ENCODE peak calls at places on chromosomes 3 and 15, in nine cellular contexts. One of them, this sample, is unnamed.

GRCh38 chr15:55993804-55994539 is 560 bp upstream of the NEDD4 start:
- DNase-seq in AG04449: no peak
- DNase-seq in thoracic aorta: no peak
- DNase-seq in fibroblast of lung: peak; percentile 73
- DNase-seq in cardiac muscle cell: peak; percentile 66
- DNase-seq in right atrium auricular region: peak; percentile 60
- DNase-seq in HCT116: peak; percentile 21
- DNase-seq in upper lobe of left lung: no peak
- DNase-seq in astrocyte: peak; percentile 63
- DNase-seq in this sample: peak; percentile 81

GRCh38 chr15:101499863-101500713 is 10.6 kb upstream of the PCSK6 start:
- DNase-seq in fibroblast of lung: no peak
- DNase-seq in upper lobe of left lung: no peak
- DNase-seq in astrocyte: no peak
- DNase-seq in cardiac muscle cell: no peak
- DNase-seq in AG04449: no peak
- DNase-seq in thoracic aorta: no peak
- DNase-seq in right atrium auricular region: no peak
- DNase-seq in HCT116: no peak
- DNase-seq in this sample: no peak

GRCh38 chr15:87942316-87942715 is 314.2 kb downstream of the NTRK3 start:
- DNase-seq in upper lobe of left lung: no peak
- DNase-seq in thoracic aorta: no peak
- DNase-seq in cardiac muscle cell: no peak
- DNase-seq in astrocyte: no peak
- DNase-seq in right atrium auricular region: no peak
- DNase-seq in AG04449: no peak
- DNase-seq in fibroblast of lung: no peak
- DNase-seq in HCT116: no peak
- DNase-seq in this sample: no peak

GRCh38 chr3:134904333-134904771 is 109.3 kb downstream of the EPHB1 start:
- DNase-seq in thoracic aorta: no peak
- DNase-seq in astrocyte: no peak
- DNase-seq in cardiac muscle cell: no peak
- DNase-seq in AG04449: no peak
- DNase-seq in HCT116: no peak
- DNase-seq in fibroblast of lung: peak; percentile 36
- DNase-seq in upper lobe of left lung: no peak
- DNase-seq in right atrium auricular region: no peak
- DNase-seq in this sample: no peak

GRCh38 chr3:45153658-45154437 is 7.7 kb upstream of the CDCP1 start:
- DNase-seq in thoracic aorta: no peak
- DNase-seq in astrocyte: peak; percentile 79
- DNase-seq in HCT116: no peak
- DNase-seq in fibroblast of lung: peak; percentile 86
- DNase-seq in AG04449: no peak
- DNase-seq in right atrium auricular region: no peak
- DNase-seq in upper lobe of left lung: no peak
- DNase-seq in cardiac muscle cell: peak; percentile 75
- DNase-seq in this sample: no peak

GRCh38 chr3:177478170-177478859 is 281.0 kb upstream of the TBL1XR1 start:
- DNase-seq in thoracic aorta: peak; percentile 21
- DNase-seq in AG04449: peak; percentile 100
- DNase-seq in HCT116: peak; percentile 56
- DNase-seq in fibroblast of lung: peak; percentile 100
- DNase-seq in astrocyte: peak; percentile 100
- DNase-seq in right atrium auricular region: peak; percentile 71
- DNase-seq in cardiac muscle cell: peak; percentile 99
- DNase-seq in upper lobe of left lung: peak; percentile 65
- DNase-seq in this sample: peak; percentile 98

GRCh38 chr3:154135511-154136173 is 14.5 kb downstream of the ARHGEF26 start:
- DNase-seq in cardiac muscle cell: peak; percentile 15
- DNase-seq in thoracic aorta: no peak
- DNase-seq in astrocyte: no peak
- DNase-seq in fibroblast of lung: no peak
- DNase-seq in right atrium auricular region: no peak
- DNase-seq in HCT116: no peak
- DNase-seq in upper lobe of left lung: no peak
- DNase-seq in AG04449: no peak
- DNase-seq in this sample: no peak

GRCh38 chr15:55235637-55236036 is 38.9 kb upstream of the RSL24D1 start:
- DNase-seq in fibroblast of lung: no peak
- DNase-seq in AG04449: no peak
- DNase-seq in HCT116: no peak
- DNase-seq in thoracic aorta: no peak
- DNase-seq in cardiac muscle cell: no peak
- DNase-seq in upper lobe of left lung: no peak
- DNase-seq in astrocyte: no peak
- DNase-seq in right atrium auricular region: no peak
- DNase-seq in this sample: no peak

GRCh38 chr3:108835101-108835500 is 12.5 kb downstream of the TRAT1 start:
- DNase-seq in thoracic aorta: no peak
- DNase-seq in fibroblast of lung: no peak
- DNase-seq in upper lobe of left lung: no peak
- DNase-seq in AG04449: no peak
- DNase-seq in astrocyte: no peak
- DNase-seq in cardiac muscle cell: no peak
- DNase-seq in right atrium auricular region: no peak
- DNase-seq in HCT116: no peak
- DNase-seq in this sample: peak; percentile 49

GRCh38 chr3:11600501-11601282 is 43.0 kb downstream of the VGLL4 start:
- DNase-seq in AG04449: peak; percentile 99
- DNase-seq in astrocyte: peak; percentile 100
- DNase-seq in fibroblast of lung: peak; percentile 100
- DNase-seq in upper lobe of left lung: no peak
- DNase-seq in cardiac muscle cell: peak; percentile 98
- DNase-seq in thoracic aorta: peak; percentile 72
- DNase-seq in HCT116: peak; percentile 61
- DNase-seq in right atrium auricular region: peak; percentile 92
- DNase-seq in this sample: peak; percentile 99

GRCh38 chr3:81958967-81959625 is 197.7 kb upstream of the GBE1 start:
- DNase-seq in right atrium auricular region: no peak
- DNase-seq in upper lobe of left lung: no peak
- DNase-seq in HCT116: no peak
- DNase-seq in cardiac muscle cell: peak; percentile 11
- DNase-seq in thoracic aorta: no peak
- DNase-seq in AG04449: peak; percentile 3
- DNase-seq in astrocyte: peak; percentile 37
- DNase-seq in fibroblast of lung: peak; percentile 50
- DNase-seq in this sample: no peak

GRCh38 chr15:41494190-41494921 is 682 bp downstream of the ITPKA start:
- DNase-seq in upper lobe of left lung: no peak
- DNase-seq in AG04449: no peak
- DNase-seq in astrocyte: no peak
- DNase-seq in thoracic aorta: no peak
- DNase-seq in HCT116: no peak
- DNase-seq in right atrium auricular region: no peak
- DNase-seq in fibroblast of lung: no peak
- DNase-seq in cardiac muscle cell: no peak
- DNase-seq in this sample: no peak

GRCh38 chr3:197050511-197050910 is 20.9 kb upstream of the MELTF start:
- DNase-seq in fibroblast of lung: no peak
- DNase-seq in right atrium auricular region: no peak
- DNase-seq in HCT116: no peak
- DNase-seq in thoracic aorta: no peak
- DNase-seq in AG04449: no peak
- DNase-seq in astrocyte: no peak
- DNase-seq in upper lobe of left lung: no peak
- DNase-seq in cardiac muscle cell: no peak
- DNase-seq in this sample: no peak

GRCh38 chr3:197478746-197479668 is 76.8 kb downstream of the BDH1 start:
- DNase-seq in right atrium auricular region: no peak
- DNase-seq in thoracic aorta: no peak
- DNase-seq in cardiac muscle cell: no peak
- DNase-seq in HCT116: no peak
- DNase-seq in astrocyte: peak; percentile 68
- DNase-seq in AG04449: no peak
- DNase-seq in fibroblast of lung: peak; percentile 72
- DNase-seq in upper lobe of left lung: no peak
- DNase-seq in this sample: peak; percentile 95

GRCh38 chr15:41928637-41929620 is 35.1 kb upstream of the SPTBN5 start:
- DNase-seq in right atrium auricular region: no peak
- DNase-seq in fibroblast of lung: no peak
- DNase-seq in cardiac muscle cell: no peak
- DNase-seq in upper lobe of left lung: peak; percentile 42
- DNase-seq in astrocyte: no peak
- DNase-seq in AG04449: no peak
- DNase-seq in thoracic aorta: no peak
- DNase-seq in HCT116: no peak
- DNase-seq in this sample: no peak

GRCh38 chr3:196219194-196219969 is 3.0 kb downstream of the SLC51A start:
- DNase-seq in thoracic aorta: peak; percentile 30
- DNase-seq in right atrium auricular region: peak; percentile 78
- DNase-seq in astrocyte: peak; percentile 88
- DNase-seq in HCT116: no peak
- DNase-seq in upper lobe of left lung: peak; percentile 66
- DNase-seq in AG04449: peak; percentile 62
- DNase-seq in cardiac muscle cell: peak; percentile 93
- DNase-seq in fibroblast of lung: peak; percentile 90
- DNase-seq in this sample: no peak

GRCh38 chr15:70523634-70524033 is 239.7 kb downstream of the UACA start:
- DNase-seq in thoracic aorta: no peak
- DNase-seq in cardiac muscle cell: no peak
- DNase-seq in HCT116: no peak
- DNase-seq in AG04449: no peak
- DNase-seq in fibroblast of lung: no peak
- DNase-seq in upper lobe of left lung: no peak
- DNase-seq in right atrium auricular region: no peak
- DNase-seq in astrocyte: no peak
- DNase-seq in this sample: no peak

GRCh38 chr3:101852315-101852714 is 3.0 kb downstream of the NFKBIZ start:
- DNase-seq in upper lobe of left lung: no peak
- DNase-seq in HCT116: no peak
- DNase-seq in right atrium auricular region: no peak
- DNase-seq in AG04449: no peak
- DNase-seq in cardiac muscle cell: no peak
- DNase-seq in fibroblast of lung: no peak
- DNase-seq in astrocyte: no peak
- DNase-seq in thoracic aorta: no peak
- DNase-seq in this sample: no peak

GRCh38 chr3:5568451-5568850 is 380.9 kb downstream of the EDEM1 start:
- DNase-seq in AG04449: no peak
- DNase-seq in upper lobe of left lung: no peak
- DNase-seq in astrocyte: no peak
- DNase-seq in thoracic aorta: no peak
- DNase-seq in right atrium auricular region: no peak
- DNase-seq in fibroblast of lung: no peak
- DNase-seq in cardiac muscle cell: no peak
- DNase-seq in HCT116: peak; percentile 34
- DNase-seq in this sample: no peak

GRCh38 chr3:131903988-131904415 is 130.8 kb downstream of the CPNE4 start:
- DNase-seq in thoracic aorta: no peak
- DNase-seq in HCT116: no peak
- DNase-seq in upper lobe of left lung: no peak
- DNase-seq in right atrium auricular region: no peak
- DNase-seq in cardiac muscle cell: peak; percentile 95
- DNase-seq in fibroblast of lung: peak; percentile 99
- DNase-seq in astrocyte: peak; percentile 99
- DNase-seq in AG04449: peak; percentile 99
- DNase-seq in this sample: peak; percentile 54

GRCh38 chr3:10816863-10817253 is 830 bp downstream of the SLC6A11 start:
- DNase-seq in fibroblast of lung: no peak
- DNase-seq in upper lobe of left lung: no peak
- DNase-seq in right atrium auricular region: peak; percentile 9
- DNase-seq in cardiac muscle cell: no peak
- DNase-seq in AG04449: no peak
- DNase-seq in thoracic aorta: no peak
- DNase-seq in astrocyte: no peak
- DNase-seq in HCT116: no peak
- DNase-seq in this sample: no peak

GRCh38 chr15:36911322-36911944 is 188.9 kb downstream of the MEIS2 start:
- DNase-seq in fibroblast of lung: peak; percentile 80
- DNase-seq in right atrium auricular region: no peak
- DNase-seq in astrocyte: peak; percentile 74
- DNase-seq in thoracic aorta: no peak
- DNase-seq in upper lobe of left lung: no peak
- DNase-seq in HCT116: no peak
- DNase-seq in AG04449: no peak
- DNase-seq in cardiac muscle cell: peak; percentile 67
- DNase-seq in this sample: peak; percentile 83

GRCh38 chr3:144774897-144775296 is 803.3 kb downstream of the DIPK2A start:
- DNase-seq in thoracic aorta: no peak
- DNase-seq in cardiac muscle cell: no peak
- DNase-seq in HCT116: no peak
- DNase-seq in fibroblast of lung: no peak
- DNase-seq in AG04449: no peak
- DNase-seq in astrocyte: no peak
- DNase-seq in right atrium auricular region: no peak
- DNase-seq in upper lobe of left lung: no peak
- DNase-seq in this sample: no peak
- TF ChIP-seq CTCF in thoracic aorta: no peak
- TF ChIP-seq CTCF in cardiac muscle cell: no peak
- TF ChIP-seq CTCF in HCT116: no peak
- TF ChIP-seq CTCF in fibroblast of lung: no peak
- TF ChIP-seq CTCF in AG04449: no peak
- TF ChIP-seq CTCF in astrocyte: no peak
- TF ChIP-seq CTCF in right atrium auricular region: no peak
- TF ChIP-seq CTCF in upper lobe of left lung: no peak
- TF ChIP-seq CTCF in this sample: no peak

DNA sequence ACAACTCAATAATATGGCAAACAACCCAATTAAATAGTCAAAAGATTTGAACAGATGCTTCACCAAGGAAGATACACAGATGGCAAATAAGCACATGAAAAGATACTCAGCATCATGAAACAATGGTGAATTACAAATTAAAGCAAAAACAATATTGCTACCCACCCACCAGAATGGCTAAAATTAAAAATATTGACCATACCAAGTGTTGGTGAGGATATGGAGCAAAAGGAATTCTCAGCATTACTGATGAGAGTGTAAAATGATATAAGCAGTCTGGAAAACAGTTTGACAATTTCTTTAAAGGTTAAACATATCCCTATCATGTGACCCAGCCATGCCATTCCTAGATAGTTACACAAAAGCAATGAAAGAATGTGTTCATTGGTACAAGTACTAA is 5.7 kb upstream of the PXYLP1 start:
- DNase-seq in right atrium auricular region: no peak
- DNase-seq in cardiac muscle cell: no peak
- DNase-seq in thoracic aorta: no peak
- DNase-seq in astrocyte: no peak
- DNase-seq in fibroblast of lung: no peak
- DNase-seq in AG04449: no peak
- DNase-seq in HCT116: no peak
- DNase-seq in upper lobe of left lung: no peak
- DNase-seq in this sample: no peak
- H3K4me3 ChIP-seq in right atrium auricular region: no peak overlapping the region
- H3K4me3 ChIP-seq in cardiac muscle cell: no peak overlapping the region
- H3K4me3 ChIP-seq in thoracic aorta: no peak overlapping the region
- H3K4me3 ChIP-seq in astrocyte: no peak overlapping the region
- H3K4me3 ChIP-seq in fibroblast of lung: no peak overlapping the region
- H3K4me3 ChIP-seq in AG04449: no peak overlapping the region
- H3K4me3 ChIP-seq in HCT116: no peak overlapping the region
- H3K4me3 ChIP-seq in upper lobe of left lung: no peak overlapping the region
- H3K4me3 ChIP-seq in this sample: no peak overlapping the region

GRCh38 chr3:140927279-140927678 is 14.4 kb upstream of the SLC25A36 start:
- DNase-seq in right atrium auricular region: no peak
- DNase-seq in AG04449: no peak
- DNase-seq in astrocyte: no peak
- DNase-seq in fibroblast of lung: no peak
- DNase-seq in cardiac muscle cell: no peak
- DNase-seq in upper lobe of left lung: no peak
- DNase-seq in HCT116: no peak
- DNase-seq in thoracic aorta: no peak
- DNase-seq in this sample: no peak
- TF ChIP-seq CTCF in right atrium auricular region: no peak
- TF ChIP-seq CTCF in AG04449: no peak
- TF ChIP-seq CTCF in astrocyte: no peak
- TF ChIP-seq CTCF in fibroblast of lung: no peak
- TF ChIP-seq CTCF in cardiac muscle cell: no peak
- TF ChIP-seq CTCF in upper lobe of left lung: no peak
- TF ChIP-seq CTCF in HCT116: no peak
- TF ChIP-seq CTCF in thoracic aorta: no peak
- TF ChIP-seq CTCF in this sample: no peak

GRCh38 chr3:139329364-139329850 is 14.4 kb upstream of the MRPS22 start:
- DNase-seq in AG04449: no peak
- DNase-seq in HCT116: peak; percentile 74
- DNase-seq in fibroblast of lung: peak; percentile 64
- DNase-seq in thoracic aorta: peak; percentile 37
- DNase-seq in astrocyte: peak; percentile 40
- DNase-seq in cardiac muscle cell: peak; percentile 88
- DNase-seq in right atrium auricular region: peak; percentile 78
- DNase-seq in upper lobe of left lung: peak; percentile 88
- DNase-seq in this sample: peak; percentile 32
- H3K4me3 ChIP-seq in AG04449: peak overlapping the region; percentile 36
- H3K4me3 ChIP-seq in HCT116: peak overlapping the region; percentile 38
- H3K4me3 ChIP-seq in fibroblast of lung: no peak overlapping the region
- H3K4me3 ChIP-seq in thoracic aorta: peak overlapping the region; percentile 52
- H3K4me3 ChIP-seq in astrocyte: no peak overlapping the region
- H3K4me3 ChIP-seq in cardiac muscle cell: no peak overlapping the region
- H3K4me3 ChIP-seq in right atrium auricular region: no peak overlapping the region
- H3K4me3 ChIP-seq in upper lobe of left lung: no peak overlapping the region
- H3K4me3 ChIP-seq in this sample: no peak overlapping the region